ENCODE peak calls at places on chromosomes 16 and 17, in six cellular contexts. E, M, G, I, W and K are unnamed samples.

GRCh38 chr17:56976941-56977570 is 875 bp upstream of the SCPEP1 start:
- DNase-seq in E (no peak), M (no peak), G (peak), I (no peak), W (no peak), K (no peak)

GRCh38 chr16:983044-984030 is 1.8 kb downstream of the SOX8 start:
- DNase-seq in E (no peak), M (no peak), G (no peak), I (no peak), W (no peak), K (no peak)

GRCh38 chr17:74757931-74758845 is 9.8 kb downstream of the NHERF1 start:
- DNase-seq in E (no peak), M (no peak), G (no peak), I (peak), W (no peak), K (no peak)

GRCh38 chr16:67449328-67449727 is 18.4 kb downstream of the HSD11B2 start:
- DNase-seq in E (no peak), M (no peak), G (no peak), I (no peak), W (no peak), K (no peak)

GRCh38 chr17:60077672-60078519 is 825 bp downstream of the HEATR6 start:
- DNase-seq in E (no peak), M (peak), G (no peak), I (peak), W (no peak), K (peak)

GRCh38 chr16:68401871-68402747 is 46.2 kb downstream of the SMPD3 start:
- DNase-seq in E (peak), M (peak), G (no peak), I (peak), W (peak), K (peak)

GRCh38 chr17:65593870-65594584 is 32.6 kb upstream of the AXIN2 start:
- DNase-seq in E (no peak), M (peak), G (peak), I (peak), W (no peak), K (peak)

GRCh38 chr17:57644311-57644710 is 100.8 kb downstream of the CCDC182 start:
- DNase-seq in E (no peak), M (no peak), G (no peak), I (no peak), W (no peak), K (no peak)

GRCh38 chr17:68697850-68698313 is 96.7 kb upstream of the FAM20A start:
- DNase-seq in E (no peak), M (peak), G (no peak), I (peak), W (peak), K (peak)

GRCh38 chr16:49639739-49640388 is 216.0 kb downstream of the ZNF423 start:
- DNase-seq in E (no peak), M (peak), G (peak), I (peak), W (no peak), K (no peak)

GRCh38 chr17:73650617-73651200 is 6.5 kb upstream of the SDK2 start:
- DNase-seq in E (no peak), M (no peak), G (no peak), I (no peak), W (no peak), K (no peak)

GRCh38 chr16:74186589-74186988 is 110.0 kb upstream of the PSMD7 start:
- DNase-seq in E (no peak), M (peak), G (no peak), I (no peak), W (no peak), K (peak)

GRCh38 chr16:76277099-76278030 is at the start of gene CNTNAP4:
- DNase-seq in E (no peak), M (no peak), G (no peak), I (no peak), W (no peak), K (no peak)

GRCh38 chr17:82351254-82351712 is 7.8 kb upstream of the TEX19 start:
- DNase-seq in E (no peak), M (no peak), G (no peak), I (no peak), W (no peak), K (no peak)

GRCh38 chr17:57662021-57662420 is 83.1 kb downstream of the CCDC182 start:
- DNase-seq in E (no peak), M (no peak), G (no peak), I (no peak), W (no peak), K (no peak)

GRCh38 chr17:34883106-34884000 is 77.9 kb downstream of the CCT6B start:
- DNase-seq in E (no peak), M (no peak), G (no peak), I (no peak), W (no peak), K (no peak)

GRCh38 chr17:29115906-29116651 is 64.1 kb downstream of the MYO18A start:
- DNase-seq in E (no peak), M (peak), G (no peak), I (peak), W (peak), K (peak)

GRCh38 chr16:89534147-89534788 is 26.1 kb downstream of the SPG7 start:
- DNase-seq in E (no peak), M (peak), G (no peak), I (peak), W (no peak), K (peak)

GRCh38 chr17:57215317-57215716 is 41.0 kb upstream of the MSI2 start:
- DNase-seq in E (no peak), M (peak), G (no peak), I (peak), W (peak), K (no peak)

GRCh38 chr16:88703486-88704309 is 2.5 kb downstream of the RNF166 start:
- DNase-seq in E (peak), M (no peak), G (no peak), I (no peak), W (no peak), K (no peak)

GRCh38 chr17:17180141-17180603 is 26.0 kb downstream of the PLD6 start:
- DNase-seq in E (no peak), M (no peak), G (no peak), I (no peak), W (no peak), K (no peak)

GRCh38 chr17:39213852-39214251 is 11.9 kb downstream of the STAC2 start:
- DNase-seq in E (peak), M (no peak), G (no peak), I (no peak), W (peak), K (no peak)

GRCh38 chr17:63442549-63443035 is 3.5 kb downstream of the CYB561 start:
- DNase-seq in E (no peak), M (no peak), G (no peak), I (no peak), W (no peak), K (no peak)

GRCh38 chr16:23482778-23483177 is 27.5 kb downstream of the GGA2 start:
- DNase-seq in E (no peak), M (no peak), G (no peak), I (no peak), W (no peak), K (no peak)

GRCh38 chr17:61335845-61336655 is 63.6 kb upstream of the TBX2 start:
- DNase-seq in E (no peak), M (no peak), G (no peak), I (no peak), W (no peak), K (no peak)

GRCh38 chr17:61340431-61340830 is 59.2 kb upstream of the TBX2 start:
- DNase-seq in E (no peak), M (no peak), G (no peak), I (no peak), W (peak), K (no peak)

GRCh38 chr17:61337247-61337812 is 62.3 kb upstream of the TBX2 start:
- DNase-seq in E (no peak), M (no peak), G (no peak), I (no peak), W (no peak), K (no peak)

GRCh38 chr17:61338874-61339478 is 60.7 kb upstream of the TBX2 start:
- DNase-seq in E (no peak), M (no peak), G (no peak), I (peak), W (no peak), K (no peak)

GRCh38 chr17:61338000-61338864 is 61.4 kb upstream of the TBX2 start:
- DNase-seq in E (no peak), M (peak), G (no peak), I (peak), W (peak), K (peak)
- H3K4me3 ChIP-seq in E (no peak), M (no peak), G (no peak), I (no peak), W (no peak), K (no peak)

DNA sequence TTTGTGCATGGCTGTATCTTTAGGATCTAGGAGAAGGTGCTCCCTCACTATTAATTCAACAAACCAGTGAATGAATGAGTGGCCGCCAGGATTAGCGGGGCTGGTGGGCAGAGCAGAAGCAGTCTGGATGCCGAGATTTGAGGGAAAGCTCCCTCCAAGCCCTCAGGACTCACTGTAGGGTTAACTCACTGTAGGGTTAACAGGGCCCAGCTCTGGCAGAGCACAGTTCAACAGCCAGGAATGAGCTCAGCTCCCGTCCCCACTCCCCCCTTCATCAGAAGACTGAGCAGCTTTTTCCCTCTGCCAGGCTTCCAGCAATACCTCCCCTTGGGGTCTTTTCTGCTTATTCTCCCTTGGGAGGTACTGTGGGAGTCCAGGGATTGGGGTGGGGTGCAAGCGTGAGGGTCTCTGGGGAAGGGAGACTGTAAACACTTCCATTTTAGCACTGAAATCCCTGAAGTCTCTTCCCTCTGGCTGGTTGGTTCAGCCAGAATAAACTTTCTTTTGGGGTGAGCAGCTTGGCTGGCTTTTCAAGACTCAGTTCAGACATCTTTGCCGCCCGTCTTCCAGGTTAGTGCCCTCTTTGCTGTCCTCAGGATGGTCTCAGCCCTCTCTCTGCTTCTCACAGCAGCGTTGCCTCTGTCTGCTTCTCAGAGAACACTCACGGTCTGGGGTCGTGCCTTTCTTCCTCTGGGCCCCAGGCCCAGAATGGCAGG is 53.7 kb upstream of the WSB1 start:
- DNase-seq in E (no peak), M (no peak), G (no peak), I (no peak), W (no peak), K (no peak)
- TF ChIP-seq CTCF in E (no peak), M (no peak), G (no peak), I (no peak), W (no peak), K (no peak)

DNA sequence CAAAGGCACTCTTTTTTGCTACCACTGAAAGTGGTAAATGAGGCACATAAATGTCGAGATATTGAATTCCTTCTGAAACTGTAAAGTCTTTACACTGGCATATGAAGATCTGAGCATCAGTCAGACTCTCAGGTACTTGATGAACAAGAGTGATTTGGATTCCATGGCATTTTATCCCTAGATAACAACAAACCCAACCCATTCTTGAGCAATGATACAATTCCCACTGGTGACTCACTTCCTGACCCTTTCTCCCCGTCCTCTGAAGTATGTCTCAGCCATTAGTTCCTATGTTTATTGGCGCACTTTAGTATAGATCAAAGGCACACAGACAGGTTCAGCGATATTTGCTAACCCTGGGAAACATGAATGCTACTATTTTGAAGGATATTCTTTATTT is 147.0 kb upstream of the RBFOX1 start:
- DNase-seq in E (no peak), M (no peak), G (no peak), I (no peak), W (peak), K (no peak)
- H3K4me3 ChIP-seq in E (no peak), M (no peak), G (no peak), I (no peak), W (no peak), K (no peak)

GRCh38 chr17:69711504-69711903 is 297.0 kb downstream of the MAP2K6 start:
- DNase-seq in E (no peak), M (no peak), G (no peak), I (no peak), W (no peak), K (peak)
- TF ChIP-seq CTCF in E (no peak), M (no peak), G (no peak), I (no peak), W (no peak), K (no peak)

DNA sequence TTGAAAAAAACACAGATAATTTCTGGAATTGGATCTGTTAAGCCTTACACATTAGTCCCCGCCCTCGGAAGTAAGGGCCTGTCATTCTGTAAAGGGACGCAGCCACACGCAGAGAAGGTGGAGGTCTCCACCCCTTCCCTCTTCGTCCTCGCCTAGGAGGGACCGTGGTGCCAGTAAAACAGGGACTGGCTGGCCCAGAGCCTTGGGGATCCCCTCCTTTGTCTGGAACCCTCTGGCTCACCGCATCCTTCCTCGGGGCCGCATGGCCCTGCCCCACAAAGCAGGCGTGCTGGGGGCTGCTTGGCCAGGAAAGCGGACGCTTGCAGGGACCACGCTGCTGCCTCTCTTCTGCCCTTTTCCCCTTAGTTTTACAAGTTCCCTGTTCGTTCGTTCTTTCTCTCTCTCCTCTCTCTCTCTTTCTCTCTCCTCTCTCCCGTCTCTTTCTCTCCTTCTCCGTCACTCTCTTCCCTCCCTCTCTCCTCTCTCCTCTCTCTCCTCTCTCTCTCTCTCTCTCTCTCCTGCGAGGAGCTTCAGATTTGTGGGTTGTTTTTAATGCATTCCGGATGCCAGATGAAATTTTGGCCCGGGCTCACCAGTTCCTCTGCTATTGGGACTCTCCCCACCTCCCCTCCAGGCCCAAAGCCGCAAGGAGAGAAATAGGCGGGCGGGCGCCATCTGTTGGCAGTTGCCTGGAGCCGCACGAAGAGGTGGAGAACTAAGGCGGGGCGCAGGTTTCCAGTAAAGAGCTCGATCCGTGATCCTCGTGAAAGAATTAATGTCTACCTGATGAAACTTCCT is 35.1 kb upstream of the CDRT4 start:
- DNase-seq in E (peak), M (peak), G (peak), I (peak), W (peak), K (peak)
- H3K4me3 ChIP-seq in E (peak), M (peak), G (peak), I (peak), W (no peak), K (peak)

DNA sequence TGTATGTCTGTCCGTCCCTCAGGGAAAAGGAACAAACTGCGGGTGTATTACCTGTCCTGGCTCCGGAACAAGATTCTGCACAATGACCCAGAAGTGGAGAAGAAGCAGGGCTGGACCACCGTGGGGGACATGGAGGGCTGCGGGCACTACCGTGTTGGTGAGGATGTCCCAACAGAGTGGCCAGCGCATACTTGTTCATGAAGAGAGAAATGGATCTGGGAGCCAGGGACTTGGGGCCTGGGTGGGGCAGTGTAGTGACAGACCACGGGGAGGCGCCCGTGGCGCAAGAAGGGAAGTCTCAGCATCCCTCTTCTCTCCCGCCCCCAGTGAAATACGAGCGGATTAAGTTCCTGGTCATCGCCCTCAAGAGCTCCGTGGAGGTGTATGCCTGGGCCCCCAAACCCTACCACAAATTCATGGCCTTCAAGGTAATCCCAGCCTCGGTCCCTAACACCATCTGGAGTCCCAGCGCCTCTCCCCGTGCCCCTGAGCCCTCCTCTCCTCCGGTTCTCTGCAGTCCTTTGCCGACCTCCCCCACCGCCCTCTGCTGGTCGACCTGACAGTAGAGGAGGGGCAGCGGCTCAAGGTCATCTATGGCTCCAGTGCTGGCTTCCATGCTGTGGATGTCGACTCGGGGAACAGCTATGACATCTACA is 3.5 kb upstream of the C17orf107 start:
- DNase-seq in E (no peak), M (no peak), G (no peak), I (no peak), W (no peak), K (no peak)
- TF ChIP-seq CTCF in E (no peak), M (no peak), G (no peak), I (no peak), W (no peak), K (peak)

GRCh38 chr16:86740817-86741799 is 162.8 kb downstream of the FOXL1 start:
- DNase-seq in E (no peak), M (peak), G (no peak), I (peak), W (no peak), K (peak)
- H3K4me3 ChIP-seq in E (peak), M (peak), G (no peak), I (peak), W (peak), K (peak)

GRCh38 chr17:77420476-77420803 is 279.7 kb downstream of the SEC14L1 start:
- DNase-seq in E (no peak), M (no peak), G (no peak), I (no peak), W (no peak), K (no peak)
- TF ChIP-seq CTCF in E (no peak), M (peak), G (no peak), I (peak), W (peak), K (peak)